ENCODE peak calls at places on chromosomes 12 and 14, in six cellular contexts. One of them, this sample, is unnamed.

GRCh38 chr14:95535226-95536021 is 574 bp downstream of the GLRX5 start:
- DNase-seq in BJ: no peak
- DNase-seq in foreskin fibroblast: no peak
- DNase-seq in HL-60: no peak
- DNase-seq in neural crest cell: no peak
- DNase-seq in upper lobe of right lung: peak
- DNase-seq in this sample: no peak

GRCh38 chr14:104933721-104934379 is 9.2 kb downstream of the PLD4 start:
- DNase-seq in BJ: no peak
- DNase-seq in neural crest cell: no peak
- DNase-seq in foreskin fibroblast: no peak
- DNase-seq in upper lobe of right lung: peak
- DNase-seq in HL-60: no peak
- DNase-seq in this sample: no peak

GRCh38 chr12:27081668-27082091 is 698 bp downstream of the C12orf71 start:
- DNase-seq in foreskin fibroblast: no peak
- DNase-seq in upper lobe of right lung: no peak
- DNase-seq in HL-60: no peak
- DNase-seq in neural crest cell: no peak
- DNase-seq in BJ: no peak
- DNase-seq in this sample: no peak

GRCh38 chr12:902581-902980 is 46.9 kb downstream of the RAD52 start:
- DNase-seq in neural crest cell: no peak
- DNase-seq in upper lobe of right lung: no peak
- DNase-seq in BJ: no peak
- DNase-seq in foreskin fibroblast: no peak
- DNase-seq in HL-60: no peak
- DNase-seq in this sample: no peak

GRCh38 chr14:93960108-93960475 is 16.3 kb downstream of the ASB2 start:
- DNase-seq in neural crest cell: no peak
- DNase-seq in BJ: no peak
- DNase-seq in foreskin fibroblast: no peak
- DNase-seq in upper lobe of right lung: no peak
- DNase-seq in HL-60: no peak
- DNase-seq in this sample: no peak

GRCh38 chr12:27220057-27220987 is 23.8 kb upstream of the STK38L start:
- DNase-seq in neural crest cell: no peak
- DNase-seq in upper lobe of right lung: no peak
- DNase-seq in BJ: no peak
- DNase-seq in HL-60: no peak
- DNase-seq in foreskin fibroblast: no peak
- DNase-seq in this sample: no peak

GRCh38 chr12:79127268-79127895 is 262.8 kb downstream of the SYT1 start:
- DNase-seq in foreskin fibroblast: peak
- DNase-seq in BJ: peak
- DNase-seq in HL-60: peak
- DNase-seq in neural crest cell: no peak
- DNase-seq in upper lobe of right lung: no peak
- DNase-seq in this sample: peak

GRCh38 chr14:94332063-94332583 is 9.0 kb upstream of the SERPINA6 start:
- DNase-seq in BJ: no peak
- DNase-seq in HL-60: no peak
- DNase-seq in upper lobe of right lung: no peak
- DNase-seq in foreskin fibroblast: no peak
- DNase-seq in neural crest cell: no peak
- DNase-seq in this sample: no peak

GRCh38 chr14:81571437-81571836 is 37.8 kb upstream of the SEL1L start:
- DNase-seq in upper lobe of right lung: no peak
- DNase-seq in HL-60: no peak
- DNase-seq in foreskin fibroblast: no peak
- DNase-seq in neural crest cell: no peak
- DNase-seq in BJ: no peak
- DNase-seq in this sample: no peak

GRCh38 chr12:50258167-50258551 is 25.2 kb downstream of the LIMA1 start:
- DNase-seq in neural crest cell: no peak
- DNase-seq in upper lobe of right lung: no peak
- DNase-seq in foreskin fibroblast: no peak
- DNase-seq in HL-60: no peak
- DNase-seq in BJ: no peak
- DNase-seq in this sample: no peak

GRCh38 chr12:77042834-77043233 is 22.5 kb downstream of the E2F7 start:
- DNase-seq in BJ: no peak
- DNase-seq in upper lobe of right lung: no peak
- DNase-seq in neural crest cell: no peak
- DNase-seq in foreskin fibroblast: no peak
- DNase-seq in HL-60: no peak
- DNase-seq in this sample: no peak

GRCh38 chr14:76950043-76951020 is 78.2 kb downstream of the IRF2BPL start:
- DNase-seq in neural crest cell: no peak
- DNase-seq in foreskin fibroblast: no peak
- DNase-seq in BJ: no peak
- DNase-seq in upper lobe of right lung: no peak
- DNase-seq in HL-60: no peak
- DNase-seq in this sample: peak

GRCh38 chr14:61460853-61461611 is 139.7 kb downstream of the PRKCH start:
- DNase-seq in HL-60: no peak
- DNase-seq in foreskin fibroblast: no peak
- DNase-seq in BJ: no peak
- DNase-seq in upper lobe of right lung: no peak
- DNase-seq in neural crest cell: no peak
- DNase-seq in this sample: no peak

GRCh38 chr12:22396253-22396652 is 61.7 kb upstream of the ST8SIA1 start:
- DNase-seq in BJ: no peak
- DNase-seq in HL-60: no peak
- DNase-seq in foreskin fibroblast: no peak
- DNase-seq in neural crest cell: no peak
- DNase-seq in upper lobe of right lung: no peak
- DNase-seq in this sample: no peak

GRCh38 chr14:98131406-98131805 is 1140.6 kb downstream of the BCL11B start:
- DNase-seq in BJ: no peak
- DNase-seq in foreskin fibroblast: no peak
- DNase-seq in HL-60: no peak
- DNase-seq in upper lobe of right lung: no peak
- DNase-seq in neural crest cell: no peak
- DNase-seq in this sample: peak

GRCh38 chr12:52020539-52021336 is 14.0 kb downstream of the TAMALIN start:
- DNase-seq in HL-60: no peak
- DNase-seq in upper lobe of right lung: peak
- DNase-seq in neural crest cell: peak
- DNase-seq in BJ: no peak
- DNase-seq in foreskin fibroblast: no peak
- DNase-seq in this sample: no peak

GRCh38 chr14:91980157-91980556 is 32.7 kb upstream of the FBLN5 start:
- DNase-seq in foreskin fibroblast: peak
- DNase-seq in HL-60: peak
- DNase-seq in neural crest cell: no peak
- DNase-seq in upper lobe of right lung: no peak
- DNase-seq in BJ: peak
- DNase-seq in this sample: peak

GRCh38 chr12:20361416-20361815 is 6.9 kb upstream of the PDE3A start:
- DNase-seq in BJ: no peak
- DNase-seq in upper lobe of right lung: no peak
- DNase-seq in neural crest cell: no peak
- DNase-seq in foreskin fibroblast: no peak
- DNase-seq in HL-60: no peak
- DNase-seq in this sample: no peak

GRCh38 chr14:95073947-95074346 is 83.4 kb downstream of the DICER1 start:
- DNase-seq in neural crest cell: no peak
- DNase-seq in HL-60: no peak
- DNase-seq in BJ: no peak
- DNase-seq in foreskin fibroblast: no peak
- DNase-seq in upper lobe of right lung: no peak
- DNase-seq in this sample: no peak

GRCh38 chr14:50772361-50772760 is 58.6 kb downstream of the NIN start:
- DNase-seq in HL-60: no peak
- DNase-seq in foreskin fibroblast: peak
- DNase-seq in BJ: no peak
- DNase-seq in upper lobe of right lung: no peak
- DNase-seq in neural crest cell: no peak
- DNase-seq in this sample: peak

GRCh38 chr12:71654200-71654599 is 9.4 kb downstream of the ZFC3H1 start:
- DNase-seq in foreskin fibroblast: no peak
- DNase-seq in neural crest cell: no peak
- DNase-seq in HL-60: no peak
- DNase-seq in upper lobe of right lung: no peak
- DNase-seq in BJ: no peak
- DNase-seq in this sample: no peak

GRCh38 chr14:53168786-53169185 is 15.7 kb upstream of the DDHD1 start:
- DNase-seq in foreskin fibroblast: no peak
- DNase-seq in BJ: no peak
- DNase-seq in HL-60: no peak
- DNase-seq in neural crest cell: no peak
- DNase-seq in upper lobe of right lung: no peak
- DNase-seq in this sample: no peak

GRCh38 chr14:74549588-74549987 is 56.0 kb downstream of the ISCA2 start:
- DNase-seq in BJ: no peak
- DNase-seq in upper lobe of right lung: no peak
- DNase-seq in HL-60: no peak
- DNase-seq in neural crest cell: no peak
- DNase-seq in foreskin fibroblast: no peak
- DNase-seq in this sample: no peak

GRCh38 chr14:90397401-90398314 is 829 bp downstream of the CALM1 start:
- DNase-seq in HL-60: peak
- DNase-seq in neural crest cell: peak
- DNase-seq in upper lobe of right lung: peak
- DNase-seq in BJ: no peak
- DNase-seq in foreskin fibroblast: no peak
- DNase-seq in this sample: no peak
- TF ChIP-seq CTCF in HL-60: no peak
- TF ChIP-seq CTCF in neural crest cell: no peak
- TF ChIP-seq CTCF in upper lobe of right lung: no peak
- TF ChIP-seq CTCF in BJ: no peak
- TF ChIP-seq CTCF in foreskin fibroblast: no peak
- TF ChIP-seq CTCF in this sample: no peak

DNA sequence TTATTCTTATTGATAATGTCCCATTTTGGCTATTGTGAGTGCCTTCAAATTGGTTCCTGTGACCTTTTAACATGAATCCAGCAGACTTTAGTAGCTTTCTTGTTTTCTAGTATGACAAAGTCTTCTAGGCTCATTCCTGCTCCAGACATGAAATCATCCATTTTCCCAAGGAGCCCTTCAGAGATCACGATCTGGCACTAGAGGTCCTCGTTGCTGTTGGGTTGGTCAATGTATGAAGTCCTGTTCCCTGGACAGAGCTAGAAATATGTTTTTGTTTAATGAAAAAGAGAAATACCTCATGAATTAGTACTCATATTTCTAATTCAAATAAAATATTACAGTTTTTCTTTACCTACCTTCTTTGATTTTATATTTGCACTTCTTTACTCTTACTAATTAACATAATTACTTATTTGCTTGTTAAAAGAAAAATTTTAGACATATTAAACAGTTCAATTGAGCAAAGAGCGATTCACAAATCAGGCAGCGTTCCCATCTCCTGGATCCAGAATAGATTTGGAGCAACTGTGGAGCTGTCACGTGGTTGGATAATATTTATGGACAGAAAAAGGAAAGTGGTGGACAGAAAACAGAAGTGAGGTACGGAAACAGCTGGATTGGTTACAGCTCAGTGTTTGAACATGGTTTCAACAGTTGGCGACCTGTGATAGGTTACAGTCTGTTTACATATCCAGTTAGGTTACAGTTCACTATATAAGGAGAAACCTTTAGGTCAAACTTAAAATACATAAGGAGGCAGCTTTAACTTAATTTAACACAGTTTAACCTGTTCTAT is 19.8 kb upstream of the FAM234B start:
- DNase-seq in HL-60: no peak
- DNase-seq in neural crest cell: no peak
- DNase-seq in BJ: no peak
- DNase-seq in upper lobe of right lung: no peak
- DNase-seq in foreskin fibroblast: peak
- DNase-seq in this sample: no peak
- TF ChIP-seq CTCF in HL-60: peak
- TF ChIP-seq CTCF in neural crest cell: no peak
- TF ChIP-seq CTCF in BJ: peak
- TF ChIP-seq CTCF in upper lobe of right lung: no peak
- TF ChIP-seq CTCF in foreskin fibroblast: peak
- TF ChIP-seq CTCF in this sample: peak

DNA sequence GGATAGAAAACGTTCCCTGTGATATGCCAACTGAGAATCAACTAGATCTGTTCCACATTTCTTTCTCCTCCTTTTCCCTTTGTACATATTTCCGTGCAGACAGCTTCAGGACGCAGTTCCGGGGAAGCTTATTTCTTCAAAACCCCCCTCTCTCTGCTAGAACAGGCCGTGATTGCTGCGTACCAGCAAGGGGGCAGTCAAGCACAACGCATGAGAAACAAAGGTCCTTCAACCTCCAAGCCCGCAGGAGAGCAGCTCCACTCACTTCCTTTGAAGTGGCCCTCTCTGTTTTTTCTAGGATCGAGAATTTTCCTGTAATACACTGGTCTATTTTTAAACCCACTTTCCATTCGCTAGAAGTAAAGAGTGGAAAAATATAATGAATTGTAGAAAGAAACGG is 80.8 kb downstream of the ZNF664 start:
- DNase-seq in BJ: no peak
- DNase-seq in upper lobe of right lung: no peak
- DNase-seq in neural crest cell: peak
- DNase-seq in foreskin fibroblast: peak
- DNase-seq in HL-60: no peak
- DNase-seq in this sample: peak
- TF ChIP-seq CTCF in BJ: peak
- TF ChIP-seq CTCF in upper lobe of right lung: peak
- TF ChIP-seq CTCF in neural crest cell: peak
- TF ChIP-seq CTCF in foreskin fibroblast: peak
- TF ChIP-seq CTCF in HL-60: no peak
- TF ChIP-seq CTCF in this sample: peak

GRCh38 chr14:99447739-99448138 is 32.9 kb downstream of the SETD3 start:
- DNase-seq in BJ: no peak
- DNase-seq in foreskin fibroblast: no peak
- DNase-seq in HL-60: no peak
- DNase-seq in upper lobe of right lung: no peak
- DNase-seq in neural crest cell: no peak
- DNase-seq in this sample: no peak

GRCh38 chr14:99450266-99450665 is 30.4 kb downstream of the SETD3 start:
- DNase-seq in BJ: no peak
- DNase-seq in neural crest cell: no peak
- DNase-seq in upper lobe of right lung: no peak
- DNase-seq in HL-60: no peak
- DNase-seq in foreskin fibroblast: no peak
- DNase-seq in this sample: no peak

GRCh38 chr14:99454246-99454645 is 26.4 kb downstream of the SETD3 start:
- DNase-seq in foreskin fibroblast: no peak
- DNase-seq in HL-60: no peak
- DNase-seq in upper lobe of right lung: no peak
- DNase-seq in BJ: no peak
- DNase-seq in neural crest cell: no peak
- DNase-seq in this sample: no peak

GRCh38 chr14:99451234-99451633 is 29.4 kb downstream of the SETD3 start:
- DNase-seq in neural crest cell: no peak
- DNase-seq in foreskin fibroblast: no peak
- DNase-seq in BJ: no peak
- DNase-seq in upper lobe of right lung: no peak
- DNase-seq in HL-60: no peak
- DNase-seq in this sample: no peak

DNA sequence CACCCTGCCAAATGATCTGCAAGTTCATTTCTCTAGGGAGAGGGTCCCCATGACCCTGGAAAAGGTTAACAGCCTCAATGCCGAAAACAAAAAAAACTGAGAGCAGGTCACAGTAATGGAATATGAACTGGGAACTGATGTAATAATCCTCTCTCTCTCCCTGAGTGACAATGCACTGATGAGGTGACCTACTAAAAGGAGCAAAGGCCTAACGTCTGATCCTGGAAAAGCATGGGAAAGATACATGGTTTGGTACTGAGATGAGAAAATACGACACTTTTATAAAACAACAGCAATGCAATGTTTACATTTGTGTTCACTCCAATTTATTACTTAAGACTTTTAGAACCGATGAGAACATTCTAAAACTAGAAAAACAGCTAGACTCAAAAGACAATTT is 27.7 kb downstream of the SETD3 start:
- DNase-seq in foreskin fibroblast: no peak
- DNase-seq in upper lobe of right lung: no peak
- DNase-seq in BJ: no peak
- DNase-seq in HL-60: no peak
- DNase-seq in neural crest cell: no peak
- DNase-seq in this sample: no peak
- TF ChIP-seq CTCF in foreskin fibroblast: no peak
- TF ChIP-seq CTCF in upper lobe of right lung: no peak
- TF ChIP-seq CTCF in BJ: no peak
- TF ChIP-seq CTCF in HL-60: no peak
- TF ChIP-seq CTCF in neural crest cell: no peak
- TF ChIP-seq CTCF in this sample: no peak